ENCODE peak calls at places on chromosomes 6 and 20, in ten cellular contexts. Q is upper lobe of left lung; D is GM23338; U is tibial nerve; T is cardiac muscle cell; C is IMR-90; K is naive thymus-derived CD4-positive, alpha-beta T cell; X is right lobe of liver; W is psoas muscle; N is breast epithelium. R is an unnamed sample.

GRCh38 chr6:156828280-156828703 is 51.1 kb downstream of the ARID1B start:
- DNase-seq in Q (no peak), D (no peak), U (no peak), T (no peak), C (peak; percentile 91), K (no peak), X (no peak), W (peak; percentile 55), N (no peak), R (no peak)

GRCh38 chr6:36649721-36650484 is 28.6 kb upstream of the CDKN1A start:
- DNase-seq in Q (no peak), D (no peak), U (no peak), T (no peak), C (no peak), K (no peak), X (no peak), W (no peak), N (no peak), R (no peak)

GRCh38 chr6:5115168-5115567 is 30.0 kb downstream of the PPP1R3G start:
- DNase-seq in Q (no peak), D (no peak), U (peak; percentile 12), T (no peak), C (peak; percentile 31), K (no peak), X (peak; percentile 75), W (no peak), N (no peak), R (no peak)

GRCh38 chr6:145278163-145278807 is 457.0 kb downstream of the EPM2A start:
- DNase-seq in Q (no peak), D (no peak), U (no peak), T (no peak), C (peak; percentile 68), K (no peak), X (no peak), W (no peak), N (no peak), R (no peak)

GRCh38 chr6:7532232-7532631 is 9.2 kb upstream of the DSP start:
- DNase-seq in Q (no peak), D (peak; percentile 61), U (no peak), T (no peak), C (no peak), K (no peak), X (no peak), W (no peak), N (peak; percentile 77), R (no peak)

GRCh38 chr6:170286246-170286933 is 4.5 kb downstream of the DLL1 start:
- DNase-seq in Q (peak; percentile 85), D (no peak), U (no peak), T (no peak), C (no peak), K (no peak), X (no peak), W (no peak), N (no peak), R (peak; percentile 72)

GRCh38 chr6:137938770-137939379 is 71.8 kb downstream of the TNFAIP3 start:
- DNase-seq in Q (no peak), D (no peak), U (no peak), T (no peak), C (no peak), K (no peak), X (no peak), W (no peak), N (no peak), R (no peak)

GRCh38 chr20:45097485-45098095 is 3.3 kb downstream of the KCNS1 start:
- DNase-seq in Q (peak; percentile 89), D (peak; percentile 72), U (no peak), T (no peak), C (no peak), K (peak; percentile 40), X (no peak), W (no peak), N (no peak), R (no peak)

GRCh38 chr20:23299673-23300050 is 50.9 kb upstream of the NXT1 start:
- DNase-seq in Q (no peak), D (no peak), U (no peak), T (no peak), C (no peak), K (no peak), X (no peak), W (no peak), N (no peak), R (no peak)

GRCh38 chr6:108578595-108579038 is 17.9 kb downstream of the FOXO3 start:
- DNase-seq in Q (no peak), D (no peak), U (no peak), T (no peak), C (peak; percentile 81), K (no peak), X (peak; percentile 79), W (no peak), N (no peak), R (no peak)

GRCh38 chr20:3166338-3166912 is 6.8 kb upstream of the FASTKD5 start:
- DNase-seq in Q (no peak), D (no peak), U (no peak), T (no peak), C (no peak), K (no peak), X (no peak), W (no peak), N (no peak), R (no peak)

GRCh38 chr6:56906752-56907151 is 48.2 kb upstream of the BEND6 start:
- DNase-seq in Q (no peak), D (no peak), U (no peak), T (no peak), C (peak; percentile 68), K (no peak), X (no peak), W (no peak), N (no peak), R (no peak)

GRCh38 chr6:35238843-35239289 is 20.7 kb upstream of the ZNF76 start:
- DNase-seq in Q (no peak), D (peak; percentile 90), U (no peak), T (peak; percentile 98), C (no peak), K (no peak), X (no peak), W (no peak), N (no peak), R (peak; percentile 94)

GRCh38 chr6:151263967-151264366 is 24.2 kb downstream of the AKAP12 start:
- DNase-seq in Q (no peak), D (peak; percentile 43), U (peak; percentile 73), T (no peak), C (no peak), K (no peak), X (no peak), W (peak; percentile 54), N (no peak), R (no peak)

GRCh38 chr6:131949909-131950766 is 1.0 kb downstream of the CCN2 start:
- DNase-seq in Q (peak; percentile 89), D (peak; percentile 75), U (peak; percentile 72), T (peak; percentile 88), C (peak; percentile 92), K (no peak), X (peak; percentile 91), W (peak; percentile 73), N (peak; percentile 81), R (peak; percentile 92)

GRCh38 chr20:59322813-59323469 is 22.5 kb downstream of the EDN3 start:
- DNase-seq in Q (no peak), D (no peak), U (no peak), T (no peak), C (no peak), K (no peak), X (no peak), W (no peak), N (no peak), R (no peak)

GRCh38 chr6:111743318-111743717 is 129.9 kb downstream of the FYN start:
- DNase-seq in Q (no peak), D (no peak), U (no peak), T (no peak), C (no peak), K (no peak), X (no peak), W (no peak), N (no peak), R (no peak)

GRCh38 chr20:47227119-47227518 is 129.4 kb downstream of the ZMYND8 start:
- DNase-seq in Q (no peak), D (no peak), U (no peak), T (no peak), C (no peak), K (no peak), X (no peak), W (no peak), N (no peak), R (no peak)
- H3K27me3 ChIP-seq in Q (no peaks in the 10 kb centered on the region), D (no peaks in the 10 kb centered on the region), U (no peaks in the 10 kb centered on the region), T (no peaks in the 10 kb centered on the region), C (no peaks in the 10 kb centered on the region), K (no peaks in the 10 kb centered on the region), X (no peaks in the 10 kb centered on the region), W (no peaks in the 10 kb centered on the region), N (no peaks in the 10 kb centered on the region), R (no peaks in the 10 kb centered on the region)

GRCh38 chr6:89731924-89732568 is 87.5 kb downstream of the MDN1 start:
- DNase-seq in Q (no peak), D (no peak), U (no peak), T (peak; percentile 21), C (no peak), K (no peak), X (no peak), W (no peak), N (no peak), R (no peak)

GRCh38 chr6:89734526-89734925 is 85.1 kb downstream of the MDN1 start:
- DNase-seq in Q (no peak), D (no peak), U (no peak), T (no peak), C (peak; percentile 18), K (no peak), X (no peak), W (no peak), N (no peak), R (no peak)

DNA sequence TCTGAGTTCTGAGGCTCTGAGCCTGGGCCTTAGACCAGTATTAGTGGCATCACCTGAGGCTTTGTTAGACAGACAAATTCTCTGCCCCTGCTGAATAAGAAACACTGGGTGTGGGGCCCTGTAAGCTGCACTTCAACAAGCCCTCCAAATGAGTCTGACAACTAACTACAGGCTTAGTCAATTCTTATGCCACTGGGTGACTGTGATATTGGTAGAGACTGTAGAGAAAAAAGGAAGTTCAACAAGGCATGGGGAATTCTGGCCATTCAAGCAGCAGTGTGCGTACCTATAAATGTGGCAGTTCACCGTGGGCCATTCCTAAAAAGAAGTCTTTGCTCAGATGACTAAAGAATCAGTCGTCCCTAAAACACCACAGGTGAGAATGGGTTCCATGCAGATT is 82.7 kb downstream of the MDN1 start:
- DNase-seq in Q (no peak), D (no peak), U (no peak), T (no peak), C (no peak), K (no peak), X (no peak), W (no peak), N (no peak), R (no peak)
- H3K36me3 ChIP-seq in Q (peaks cover 10% of the 10 kb centered on the region), D (peaks cover 76% of the 10 kb centered on the region), U (peaks cover 84% of the 10 kb centered on the region), T (peaks cover 14% of the 10 kb centered on the region), C (peaks cover 15% of the 10 kb centered on the region), K (peaks cover 7% of the 10 kb centered on the region), X (peaks cover 17% of the 10 kb centered on the region), W (peaks cover 10% of the 10 kb centered on the region), N (no peaks in the 10 kb centered on the region), R (peaks cover 92% of the 10 kb centered on the region)

GRCh38 chr6:159726196-159726917 is 949 bp upstream of the WTAP start:
- DNase-seq in Q (no peak), D (no peak), U (no peak), T (no peak), C (no peak), K (no peak), X (no peak), W (no peak), N (no peak), R (no peak)
- H3K4me3 ChIP-seq in Q (peak overlapping the region; percentile 84), D (peak overlapping the region; percentile 86), U (peak overlapping the region; percentile 75), T (peak overlapping the region; percentile 69), C (peak overlapping the region; percentile 84), K (peak overlapping the region; percentile 89), X (peak overlapping the region; percentile 93), W (peak overlapping the region; percentile 90), N (peak overlapping the region; percentile 93), R (peak overlapping the region; percentile 96)

GRCh38 chr20:53270792-53271375 is 298.7 kb downstream of the TSHZ2 start:
- DNase-seq in Q (no peak), D (peak; percentile 8), U (no peak), T (no peak), C (no peak), K (no peak), X (no peak), W (no peak), N (no peak), R (no peak)
- H3K27me3 ChIP-seq in Q (no peaks in the 10 kb centered on the region), D (no peaks in the 10 kb centered on the region), U (no peaks in the 10 kb centered on the region), T (no peaks in the 10 kb centered on the region), C (no peaks in the 10 kb centered on the region), K (no peaks in the 10 kb centered on the region), X (no peaks in the 10 kb centered on the region), W (no peaks in the 10 kb centered on the region), N (no peaks in the 10 kb centered on the region), R (no peaks in the 10 kb centered on the region)